ENCODE peak calls at places on chromosomes 3 and 15, in four cellular contexts. R is neural progenitor cell, A is spleen, T is tibial artery. I is an unnamed sample.

GRCh38 chr3:190303887-190304286 is 18.4 kb downstream of the CLDN1 start:
- DNase-seq in R (no peak), A (no peak), T (no peak), I (no peak)

GRCh38 chr15:58547628-58548307 is 116.0 kb downstream of the LIPC start:
- DNase-seq in R (no peak), A (no peak), T (no peak), I (no peak)

GRCh38 chr3:194574639-194575483 is 58.4 kb downstream of the TMEM44 start:
- DNase-seq in R (no peak), A (no peak), T (no peak), I (no peak)

GRCh38 chr3:57755368-57756021 is 614 bp upstream of the SLMAP start:
- DNase-seq in R (peak; percentile 76), A (peak; percentile 80), T (peak; percentile 28), I (no peak)

GRCh38 chr3:18559323-18559972 is 134.3 kb upstream of the SATB1 start:
- DNase-seq in R (peak; percentile 76), A (no peak), T (no peak), I (no peak)

GRCh38 chr15:45139770-45140169 is 10.0 kb downstream of the DUOX1 start:
- DNase-seq in R (no peak), A (peak; percentile 42), T (no peak), I (peak; percentile 80)

GRCh38 chr3:129739613-129740012 is 133.1 kb upstream of the PLXND1 start:
- DNase-seq in R (no peak), A (no peak), T (no peak), I (no peak)

GRCh38 chr3:128306481-128306880 is 153.2 kb downstream of the EEFSEC start:
- DNase-seq in R (no peak), A (no peak), T (no peak), I (no peak)

GRCh38 chr15:43267439-43267838 is 711 bp upstream of the TGM5 start:
- DNase-seq in R (no peak), A (no peak), T (no peak), I (no peak)

GRCh38 chr15:59166156-59166555 is 40.5 kb upstream of the LDHAL6B start:
- DNase-seq in R (no peak), A (no peak), T (no peak), I (no peak)

GRCh38 chr15:68695061-68695595 is 116.3 kb downstream of the CORO2B start:
- DNase-seq in R (peak; percentile 34), A (peak; percentile 54), T (no peak), I (no peak)

GRCh38 chr3:183027276-183027675 is 46.9 kb upstream of the DCUN1D1 start:
- DNase-seq in R (no peak), A (no peak), T (no peak), I (no peak)

GRCh38 chr3:177358085-177358967 is 161.0 kb upstream of the TBL1XR1 start:
- DNase-seq in R (peak; percentile 41), A (peak; percentile 91), T (peak; percentile 71), I (peak; percentile 81)

GRCh38 chr3:113602256-113602655 is 69.9 kb downstream of the SIDT1 start:
- DNase-seq in R (no peak), A (no peak), T (no peak), I (no peak)

GRCh38 chr15:85453144-85453872 is 72.9 kb downstream of the AKAP13 start:
- DNase-seq in R (no peak), A (no peak), T (no peak), I (no peak)

GRCh38 chr3:149003653-149004305 is 12.4 kb downstream of the GYG1 start:
- DNase-seq in R (no peak), A (no peak), T (no peak), I (no peak)

GRCh38 chr15:77844798-77845446 is 212.2 kb upstream of the LINGO1 start:
- DNase-seq in R (no peak), A (peak; percentile 24), T (no peak), I (peak; percentile 33)

GRCh38 chr15:67024322-67024997 is 40.9 kb upstream of the SMAD3 start:
- DNase-seq in R (no peak), A (no peak), T (peak; percentile 89), I (peak; percentile 77)

GRCh38 chr3:186931487-186932280 is 1.4 kb downstream of the ST6GAL1 start:
- DNase-seq in R (peak; percentile 44), A (peak; percentile 92), T (peak; percentile 41), I (peak; percentile 82)

GRCh38 chr3:193605876-193606275 is 12.9 kb downstream of the OPA1 start:
- DNase-seq in R (peak; percentile 80), A (no peak), T (peak; percentile 39), I (no peak)

GRCh38 chr3:14547693-14548092 is 7.6 kb upstream of the GRIP2 start:
- DNase-seq in R (no peak), A (no peak), T (no peak), I (no peak)

GRCh38 chr3:22269827-22270226 is 518.8 kb upstream of the ZNF385D start:
- DNase-seq in R (no peak), A (no peak), T (peak; percentile 18), I (no peak)

GRCh38 chr3:144553301-144553700 is 581.7 kb downstream of the DIPK2A start:
- DNase-seq in R (peak; percentile 27), A (no peak), T (no peak), I (no peak)

GRCh38 chr3:65005481-65005880 is 317.7 kb upstream of the ADAMTS9 start:
- DNase-seq in R (no peak), A (no peak), T (no peak), I (no peak)

GRCh38 chr3:80408322-80408721 is 640.5 kb upstream of the ROBO1 start:
- DNase-seq in R (no peak), A (no peak), T (no peak), I (no peak)

GRCh38 chr15:75817151-75817935 is 25.9 kb upstream of the UBE2Q2 start:
- DNase-seq in R (no peak), A (no peak), T (no peak), I (no peak)

GRCh38 chr3:13103416-13104058 is 30.3 kb upstream of the IQSEC1 start:
- DNase-seq in R (no peak), A (peak; percentile 62), T (no peak), I (no peak)

GRCh38 chr3:115960799-115961198 is 337.5 kb downstream of the GAP43 start:
- DNase-seq in R (no peak), A (no peak), T (no peak), I (no peak)

DNA sequence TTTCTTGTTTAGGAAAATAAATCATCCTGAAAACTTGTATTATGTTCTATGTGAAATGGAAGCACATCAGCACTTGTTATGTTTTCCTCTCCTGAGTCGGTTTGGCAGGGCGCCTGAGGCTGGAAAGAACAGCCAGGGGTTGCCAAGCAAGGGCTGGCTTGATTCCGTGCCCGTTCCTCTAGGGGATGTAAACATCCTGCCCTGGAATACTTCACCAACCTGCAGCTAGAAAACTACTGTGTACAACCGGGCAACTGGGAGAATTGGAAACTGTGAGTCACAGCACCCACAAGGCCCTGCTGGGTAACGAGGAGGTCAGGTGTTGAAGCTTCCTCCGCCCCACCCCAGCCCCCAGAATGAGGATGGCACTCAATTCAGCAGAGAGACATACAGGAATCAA is 67.1 kb downstream of the EIF4E3 start:
- DNase-seq in R (no peak), A (no peak), T (peak; percentile 89), I (peak; percentile 93)
- H3K27ac ChIP-seq in R (no peak overlapping the region), A (no peak overlapping the region), T (peak overlapping the region; percentile 83), I (peak overlapping the region; percentile 55)

DNA sequence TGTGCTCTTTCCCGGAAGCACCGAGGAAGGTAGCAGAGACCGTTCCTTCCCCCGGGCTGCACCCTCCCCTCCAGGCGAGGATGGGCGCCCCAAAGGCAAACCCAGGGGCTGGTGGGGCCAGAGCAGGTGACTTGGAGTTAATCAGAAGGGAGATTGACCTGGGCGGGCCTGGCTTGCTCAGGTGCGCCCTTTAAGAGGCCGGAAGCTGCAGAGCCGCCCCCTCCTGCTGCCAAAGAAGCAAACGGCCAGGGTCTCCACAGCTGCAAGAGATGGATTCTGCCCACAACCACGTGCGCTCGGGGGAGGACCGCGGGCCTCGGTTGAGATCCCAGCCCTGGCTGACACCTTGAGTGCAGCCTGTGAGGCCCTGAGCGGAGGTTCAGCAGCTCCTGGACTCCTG is 218.2 kb upstream of the NAALADL2 start:
- DNase-seq in R (no peak), A (no peak), T (no peak), I (no peak)
- H3K4me3 ChIP-seq in R (no peak overlapping the region), A (no peak overlapping the region), T (no peak overlapping the region), I (no peak overlapping the region)

GRCh38 chr3:102295756-102296155 is 139.1 kb upstream of the ZPLD1 start:
- DNase-seq in R (no peak), A (no peak), T (no peak), I (no peak)

GRCh38 chr3:102290241-102290640 is 144.6 kb upstream of the ZPLD1 start:
- DNase-seq in R (no peak), A (no peak), T (no peak), I (no peak)
- H3K4me1 ChIP-seq in R (no peaks in the 10 kb centered on the region), A (no peaks in the 10 kb centered on the region), T (no peaks in the 10 kb centered on the region), I (no peaks in the 10 kb centered on the region)

DNA sequence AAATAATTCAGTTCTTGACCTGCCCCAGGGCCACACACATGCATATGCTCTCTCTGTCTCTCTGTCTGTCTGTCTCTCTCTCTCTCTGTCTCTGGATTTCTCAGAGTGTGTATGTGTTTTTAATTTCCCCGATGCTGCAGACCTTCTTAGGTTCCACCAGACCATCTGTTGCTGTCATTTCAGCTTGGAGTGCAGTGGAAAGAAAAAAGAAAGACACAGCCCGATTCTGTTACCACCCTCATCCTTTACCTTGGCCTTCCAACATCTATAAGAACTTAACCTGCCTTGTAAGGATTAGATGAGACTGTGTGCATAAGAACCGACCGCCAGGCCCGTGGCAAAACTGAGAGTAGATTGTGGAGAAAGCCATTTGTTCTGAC is 9.7 kb upstream of the PGPEP1L start:
- DNase-seq in R (no peak), A (no peak), T (no peak), I (no peak)
- H3K27ac ChIP-seq in R (no peak overlapping the region), A (peak overlapping the region; percentile 77), T (no peak overlapping the region), I (no peak overlapping the region)

I was measured in upper lobe of right lung.